ENCODE peak calls at places on chromosomes 3 and 15, in four cellular contexts. One of them, this sample, is unnamed.

GRCh38 chr3:142998439-142998838 is 2.9 kb upstream of the U2SURP start:
- DNase-seq in fibroblast of lung: peak; percentile 59
- DNase-seq in sigmoid colon: no peak
- DNase-seq in GM13977: no peak
- DNase-seq in this sample: no peak

GRCh38 chr15:95076381-95076780 is 845.0 kb downstream of the MCTP2 start:
- DNase-seq in sigmoid colon: no peak
- DNase-seq in GM13977: no peak
- DNase-seq in fibroblast of lung: no peak
- DNase-seq in this sample: no peak

GRCh38 chr15:78938608-78939488 is 6.0 kb downstream of the CTSH start:
- DNase-seq in fibroblast of lung: no peak
- DNase-seq in GM13977: peak; percentile 74
- DNase-seq in sigmoid colon: no peak
- DNase-seq in this sample: no peak

GRCh38 chr3:97927699-97928098 is 44.5 kb downstream of the RIOX2 start:
- DNase-seq in GM13977: no peak
- DNase-seq in fibroblast of lung: peak; percentile 49
- DNase-seq in sigmoid colon: no peak
- DNase-seq in this sample: no peak

GRCh38 chr3:3216401-3216800 is 36.9 kb upstream of the CRBN start:
- DNase-seq in sigmoid colon: no peak
- DNase-seq in fibroblast of lung: no peak
- DNase-seq in GM13977: no peak
- DNase-seq in this sample: no peak

GRCh38 chr15:74631935-74632560 is 16.4 kb downstream of the CLK3 start:
- DNase-seq in fibroblast of lung: peak; percentile 49
- DNase-seq in GM13977: peak; percentile 83
- DNase-seq in sigmoid colon: no peak
- DNase-seq in this sample: peak; percentile 58

GRCh38 chr15:39728844-39729243 is 53.8 kb downstream of the FSIP1 start:
- DNase-seq in sigmoid colon: no peak
- DNase-seq in GM13977: no peak
- DNase-seq in fibroblast of lung: no peak
- DNase-seq in this sample: no peak

GRCh38 chr3:96961576-96961975 is 147.2 kb downstream of the EPHA6 start:
- DNase-seq in fibroblast of lung: no peak
- DNase-seq in sigmoid colon: no peak
- DNase-seq in GM13977: no peak
- DNase-seq in this sample: no peak

GRCh38 chr15:25714538-25714840 is 148.6 kb downstream of the ATP10A start:
- DNase-seq in fibroblast of lung: no peak
- DNase-seq in sigmoid colon: peak; percentile 52
- DNase-seq in GM13977: no peak
- DNase-seq in this sample: no peak

GRCh38 chr15:73683624-73684536 is at the start of gene CD276:
- DNase-seq in fibroblast of lung: peak; percentile 66
- DNase-seq in GM13977: peak; percentile 88
- DNase-seq in sigmoid colon: peak; percentile 87
- DNase-seq in this sample: peak; percentile 64

GRCh38 chr3:56365905-56366640 is 102.2 kb downstream of the ERC2 start:
- DNase-seq in sigmoid colon: no peak
- DNase-seq in fibroblast of lung: no peak
- DNase-seq in GM13977: no peak
- DNase-seq in this sample: no peak

GRCh38 chr3:8490079-8490552 is 11.5 kb upstream of the LMCD1 start:
- DNase-seq in GM13977: no peak
- DNase-seq in sigmoid colon: no peak
- DNase-seq in fibroblast of lung: peak; percentile 87
- DNase-seq in this sample: peak; percentile 61

GRCh38 chr15:93060336-93061248 is 28.4 kb downstream of the RGMA start:
- DNase-seq in GM13977: no peak
- DNase-seq in sigmoid colon: no peak
- DNase-seq in fibroblast of lung: no peak
- DNase-seq in this sample: no peak

GRCh38 chr3:15099364-15100098 is 583 bp upstream of the RBSN start:
- DNase-seq in fibroblast of lung: no peak
- DNase-seq in sigmoid colon: no peak
- DNase-seq in GM13977: peak; percentile 21
- DNase-seq in this sample: no peak

GRCh38 chr3:64730651-64731050 is 42.9 kb upstream of the ADAMTS9 start:
- DNase-seq in GM13977: no peak
- DNase-seq in fibroblast of lung: no peak
- DNase-seq in sigmoid colon: no peak
- DNase-seq in this sample: no peak

GRCh38 chr3:51622402-51622801 is 48.6 kb upstream of the TEX264 start:
- DNase-seq in GM13977: no peak
- DNase-seq in sigmoid colon: no peak
- DNase-seq in fibroblast of lung: peak; percentile 29
- DNase-seq in this sample: no peak

GRCh38 chr3:54696313-54696712 is 231.5 kb downstream of the LRTM1 start:
- DNase-seq in GM13977: no peak
- DNase-seq in fibroblast of lung: no peak
- DNase-seq in sigmoid colon: no peak
- DNase-seq in this sample: peak; percentile 3

GRCh38 chr3:16309558-16309957 is 44.5 kb downstream of the OXNAD1 start:
- DNase-seq in fibroblast of lung: peak; percentile 17
- DNase-seq in sigmoid colon: no peak
- DNase-seq in GM13977: no peak
- DNase-seq in this sample: peak; percentile 78

GRCh38 chr3:127068871-127069270 is 86.0 kb downstream of the PLXNA1 start:
- DNase-seq in sigmoid colon: peak; percentile 53
- DNase-seq in fibroblast of lung: no peak
- DNase-seq in GM13977: no peak
- DNase-seq in this sample: no peak

GRCh38 chr15:59306520-59307163 is 66.0 kb downstream of the MYO1E start:
- DNase-seq in fibroblast of lung: peak; percentile 71
- DNase-seq in GM13977: no peak
- DNase-seq in sigmoid colon: no peak
- DNase-seq in this sample: peak; percentile 89

GRCh38 chr3:4949004-4949403 is 30.2 kb upstream of the BHLHE40 start:
- DNase-seq in fibroblast of lung: no peak
- DNase-seq in sigmoid colon: no peak
- DNase-seq in GM13977: no peak
- DNase-seq in this sample: no peak

GRCh38 chr3:159732172-159733111 is 256.2 kb upstream of the IL12A start:
- DNase-seq in sigmoid colon: no peak
- DNase-seq in fibroblast of lung: peak; percentile 54
- DNase-seq in GM13977: no peak
- DNase-seq in this sample: peak; percentile 73

GRCh38 chr3:138009476-138010272 is at the start of gene CLDN18:
- DNase-seq in fibroblast of lung: no peak
- DNase-seq in GM13977: no peak
- DNase-seq in sigmoid colon: no peak
- DNase-seq in this sample: no peak

GRCh38 chr3:54278960-54279359 is 156.6 kb downstream of the CACNA2D3 start:
- DNase-seq in GM13977: no peak
- DNase-seq in sigmoid colon: no peak
- DNase-seq in fibroblast of lung: no peak
- DNase-seq in this sample: peak; percentile 42

GRCh38 chr3:132641837-132642538 is 17.6 kb downstream of the ACAD11 start:
- DNase-seq in sigmoid colon: no peak
- DNase-seq in fibroblast of lung: peak; percentile 76
- DNase-seq in GM13977: peak; percentile 59
- DNase-seq in this sample: peak; percentile 58

GRCh38 chr3:15531346-15531745 is 9.8 kb upstream of the COLQ start:
- DNase-seq in sigmoid colon: no peak
- DNase-seq in fibroblast of lung: no peak
- DNase-seq in GM13977: no peak
- DNase-seq in this sample: no peak

GRCh38 chr3:38281895-38282686 is at the start of gene SLC22A14:
- DNase-seq in GM13977: peak; percentile 23
- DNase-seq in sigmoid colon: no peak
- DNase-seq in fibroblast of lung: no peak
- DNase-seq in this sample: no peak

DNA sequence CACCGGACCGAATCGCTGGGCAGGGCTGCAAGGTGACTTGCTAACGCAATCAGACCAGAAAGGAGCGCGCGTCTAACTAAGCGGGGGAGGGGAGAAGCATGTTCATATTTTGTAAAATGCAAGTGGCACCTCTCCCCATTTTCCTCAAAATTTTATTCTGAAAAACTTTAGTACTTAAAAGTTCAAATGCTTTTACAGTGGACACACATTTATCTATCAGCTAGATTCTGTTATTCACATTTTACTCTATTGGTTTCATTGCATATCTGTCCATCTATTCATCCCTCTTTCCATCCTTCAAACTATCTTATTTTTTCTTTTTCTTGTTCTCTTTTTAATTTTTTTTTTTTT is 46.1 kb upstream of the KLHL25 start:
- DNase-seq in fibroblast of lung: no peak
- DNase-seq in GM13977: no peak
- DNase-seq in sigmoid colon: no peak
- DNase-seq in this sample: no peak
- TF ChIP-seq CTCF in fibroblast of lung: no peak
- TF ChIP-seq CTCF in GM13977: no peak
- TF ChIP-seq CTCF in sigmoid colon: no peak
- TF ChIP-seq CTCF in this sample: no peak

DNA sequence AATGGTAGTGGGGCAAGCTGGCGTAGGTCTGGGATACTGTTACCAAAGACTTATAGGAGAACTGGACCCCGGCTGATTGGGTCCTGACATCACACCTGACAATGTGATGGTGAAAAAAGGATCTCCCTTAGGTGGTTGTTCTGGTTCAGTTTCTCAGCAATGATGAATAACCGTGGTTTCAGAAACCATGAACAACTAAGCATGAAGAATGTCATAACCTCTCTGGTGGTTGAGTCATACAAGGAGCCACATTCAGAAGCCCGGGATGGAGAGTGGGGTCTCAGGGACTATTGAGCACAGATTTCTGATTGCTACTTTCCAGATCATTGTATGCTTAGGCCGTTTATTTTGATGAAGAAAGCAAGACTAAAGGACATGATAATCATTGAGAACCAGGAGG is 17.4 kb downstream of the GPR160 start:
- DNase-seq in fibroblast of lung: no peak
- DNase-seq in GM13977: peak; percentile 67
- DNase-seq in sigmoid colon: no peak
- DNase-seq in this sample: peak; percentile 14
- TF ChIP-seq CTCF in fibroblast of lung: no peak
- TF ChIP-seq CTCF in GM13977: no peak
- TF ChIP-seq CTCF in sigmoid colon: no peak
- TF ChIP-seq CTCF in this sample: no peak

GRCh38 chr3:31858439-31858838 is 122.6 kb downstream of the OSBPL10 start:
- DNase-seq in sigmoid colon: no peak
- DNase-seq in GM13977: no peak
- DNase-seq in fibroblast of lung: no peak
- DNase-seq in this sample: peak; percentile 45
- TF ChIP-seq CTCF in sigmoid colon: no peak
- TF ChIP-seq CTCF in GM13977: peak; percentile 12
- TF ChIP-seq CTCF in fibroblast of lung: no peak
- TF ChIP-seq CTCF in this sample: no peak

DNA sequence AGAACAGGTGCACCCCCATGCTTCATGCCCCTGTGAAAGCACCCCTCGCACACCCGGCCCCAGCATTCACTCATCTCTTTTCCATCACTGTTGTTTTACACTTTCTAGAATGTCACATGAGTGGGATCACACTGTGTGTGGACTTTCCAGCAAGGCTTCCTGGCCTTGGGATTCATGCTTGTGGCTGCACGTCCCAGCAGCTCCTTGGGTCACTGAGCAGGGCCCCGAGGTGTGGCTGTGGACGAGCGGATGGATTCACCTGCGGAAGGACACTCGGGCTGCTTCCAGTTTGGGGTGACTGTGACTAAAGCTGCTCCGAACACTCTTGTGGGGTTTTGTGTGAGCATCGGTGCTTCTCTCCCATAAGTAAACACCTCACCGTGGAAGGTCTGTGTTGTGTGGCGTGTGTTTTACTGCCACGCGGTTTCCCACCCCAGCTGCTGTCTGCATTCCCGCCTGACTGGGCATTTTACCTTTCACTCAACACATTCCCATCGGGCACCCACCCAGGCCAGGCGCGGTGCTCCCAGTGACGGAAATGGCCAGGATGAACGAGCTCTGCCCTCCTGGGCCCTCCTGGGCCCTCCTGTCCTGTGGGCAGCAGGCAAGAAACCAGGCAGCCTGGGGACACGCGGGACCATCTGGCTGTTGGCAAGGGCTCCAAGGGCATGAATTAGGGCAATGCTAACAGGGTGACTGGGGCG is 41.4 kb downstream of the DNAJB8 start:
- DNase-seq in fibroblast of lung: no peak
- DNase-seq in GM13977: no peak
- DNase-seq in sigmoid colon: no peak
- DNase-seq in this sample: no peak
- TF ChIP-seq CTCF in fibroblast of lung: no peak
- TF ChIP-seq CTCF in GM13977: no peak
- TF ChIP-seq CTCF in sigmoid colon: no peak
- TF ChIP-seq CTCF in this sample: no peak

DNA sequence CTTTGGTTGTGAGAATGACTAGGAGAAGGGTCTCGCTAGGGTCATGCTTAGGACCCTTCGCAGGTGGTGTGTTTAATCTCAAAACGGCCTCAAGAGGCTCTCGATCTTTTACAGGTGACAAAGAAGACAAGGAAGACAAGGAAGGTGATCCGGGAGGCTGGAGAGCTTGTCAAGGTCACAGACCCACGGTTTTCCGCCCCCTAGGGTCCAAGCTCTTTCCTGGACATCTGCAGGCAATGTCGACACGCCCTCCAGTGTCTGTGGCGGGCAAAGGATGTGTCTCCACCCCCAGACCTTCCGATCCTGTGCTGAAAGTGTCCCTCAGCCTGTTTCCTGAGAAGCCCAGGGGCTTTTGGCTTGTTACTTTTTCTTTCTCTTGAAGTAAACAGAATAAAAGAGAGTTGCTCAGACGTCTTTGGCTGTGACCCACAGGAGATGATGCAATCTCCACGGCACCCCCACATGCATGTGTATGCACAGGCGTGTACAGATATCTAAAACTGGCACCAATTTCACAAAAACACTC is 108.7 kb downstream of the KLF13 start:
- DNase-seq in sigmoid colon: peak; percentile 89
- DNase-seq in GM13977: peak; percentile 76
- DNase-seq in fibroblast of lung: peak; percentile 77
- DNase-seq in this sample: peak; percentile 89
- TF ChIP-seq CTCF in sigmoid colon: peak; percentile 51
- TF ChIP-seq CTCF in GM13977: peak; percentile 78
- TF ChIP-seq CTCF in fibroblast of lung: peak; percentile 67
- TF ChIP-seq CTCF in this sample: peak; percentile 50

DNA sequence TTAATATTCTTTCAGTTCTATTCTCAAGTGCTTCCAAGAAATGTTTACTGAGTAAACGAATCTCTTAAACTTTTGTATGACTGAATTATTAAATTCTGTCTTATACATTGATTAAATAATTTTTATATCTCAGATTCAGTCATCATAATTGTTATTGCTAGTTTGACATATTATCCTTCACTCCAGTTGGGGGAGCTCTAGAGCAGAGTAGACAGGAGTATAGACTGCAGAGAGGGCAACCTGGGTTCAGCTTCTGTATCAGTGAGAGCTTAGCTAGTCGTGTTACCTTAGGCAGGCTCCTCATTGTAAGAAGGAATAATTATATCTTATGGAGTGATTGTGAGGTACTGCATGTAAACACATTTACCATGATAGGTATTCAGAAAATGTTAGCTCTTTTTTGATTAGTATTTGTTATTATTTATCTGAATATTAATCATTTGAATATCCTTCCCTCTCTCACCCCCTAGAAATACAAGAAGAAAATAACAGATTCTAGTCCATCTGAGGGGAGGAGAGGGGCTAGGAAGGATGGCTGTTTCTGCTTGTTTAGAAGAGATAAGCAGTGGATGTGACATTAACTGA is 31.0 kb upstream of the ZCWPW2 start:
- DNase-seq in sigmoid colon: no peak
- DNase-seq in GM13977: peak; percentile 24
- DNase-seq in fibroblast of lung: peak; percentile 47
- DNase-seq in this sample: peak; percentile 75
- TF ChIP-seq CTCF in sigmoid colon: no peak
- TF ChIP-seq CTCF in GM13977: peak; percentile 68
- TF ChIP-seq CTCF in fibroblast of lung: peak; percentile 51
- TF ChIP-seq CTCF in this sample: peak; percentile 34